ENCODE peak calls at places on chromosomes 7 and 10, in eight cellular contexts. One of them, this sample, is unnamed.

GRCh38 chr10:7752251-7752650 is 35.5 kb downstream of the KIN start:
- DNase-seq in sigmoid colon: no peak
- DNase-seq in NCI-H82: no peak
- DNase-seq in kidney glomerular epithelial cell: no peak
- DNase-seq in SHP77: no peak
- DNase-seq in tibial artery: no peak
- DNase-seq in spleen: no peak
- DNase-seq in NCI-H1092: no peak
- DNase-seq in this sample: no peak

GRCh38 chr7:132740176-132740575 is 163.9 kb upstream of the PLXNA4 start:
- DNase-seq in SHP77: no peak
- DNase-seq in tibial artery: no peak
- DNase-seq in sigmoid colon: no peak
- DNase-seq in kidney glomerular epithelial cell: no peak
- DNase-seq in NCI-H1092: no peak
- DNase-seq in NCI-H82: no peak
- DNase-seq in spleen: no peak
- DNase-seq in this sample: no peak

GRCh38 chr10:3625959-3626751 is 158.9 kb downstream of the KLF6 start:
- DNase-seq in spleen: no peak
- DNase-seq in NCI-H1092: no peak
- DNase-seq in kidney glomerular epithelial cell: no peak
- DNase-seq in SHP77: no peak
- DNase-seq in sigmoid colon: no peak
- DNase-seq in NCI-H82: no peak
- DNase-seq in tibial artery: no peak
- DNase-seq in this sample: no peak

GRCh38 chr10:109411897-109412296 is 511.4 kb downstream of the XPNPEP1 start:
- DNase-seq in sigmoid colon: peak
- DNase-seq in NCI-H82: peak
- DNase-seq in kidney glomerular epithelial cell: no peak
- DNase-seq in NCI-H1092: no peak
- DNase-seq in SHP77: no peak
- DNase-seq in tibial artery: no peak
- DNase-seq in spleen: no peak
- DNase-seq in this sample: no peak

GRCh38 chr7:148289630-148290029 is 300.9 kb upstream of the C7orf33 start:
- DNase-seq in tibial artery: no peak
- DNase-seq in NCI-H82: no peak
- DNase-seq in kidney glomerular epithelial cell: no peak
- DNase-seq in SHP77: no peak
- DNase-seq in sigmoid colon: no peak
- DNase-seq in NCI-H1092: no peak
- DNase-seq in spleen: no peak
- DNase-seq in this sample: no peak

GRCh38 chr10:92047215-92047614 is 123.6 kb downstream of the BTAF1 start:
- DNase-seq in NCI-H82: no peak
- DNase-seq in sigmoid colon: no peak
- DNase-seq in SHP77: no peak
- DNase-seq in NCI-H1092: no peak
- DNase-seq in kidney glomerular epithelial cell: no peak
- DNase-seq in tibial artery: no peak
- DNase-seq in spleen: no peak
- DNase-seq in this sample: no peak

GRCh38 chr10:34190594-34190993 is 624.5 kb downstream of the PARD3 start:
- DNase-seq in NCI-H82: no peak
- DNase-seq in kidney glomerular epithelial cell: no peak
- DNase-seq in NCI-H1092: no peak
- DNase-seq in tibial artery: no peak
- DNase-seq in spleen: no peak
- DNase-seq in sigmoid colon: no peak
- DNase-seq in SHP77: no peak
- DNase-seq in this sample: peak

GRCh38 chr7:117132385-117133120 is 179.3 kb downstream of the ST7 start:
- DNase-seq in NCI-H1092: no peak
- DNase-seq in SHP77: no peak
- DNase-seq in tibial artery: no peak
- DNase-seq in kidney glomerular epithelial cell: peak
- DNase-seq in sigmoid colon: no peak
- DNase-seq in NCI-H82: no peak
- DNase-seq in spleen: no peak
- DNase-seq in this sample: no peak

GRCh38 chr7:7675686-7676085 is 35.1 kb downstream of the UMAD1 start:
- DNase-seq in tibial artery: no peak
- DNase-seq in NCI-H1092: no peak
- DNase-seq in SHP77: no peak
- DNase-seq in spleen: no peak
- DNase-seq in sigmoid colon: no peak
- DNase-seq in NCI-H82: no peak
- DNase-seq in kidney glomerular epithelial cell: no peak
- DNase-seq in this sample: no peak

GRCh38 chr10:70297224-70297623 is 13.4 kb upstream of the NPFFR1 start:
- DNase-seq in sigmoid colon: no peak
- DNase-seq in SHP77: no peak
- DNase-seq in spleen: no peak
- DNase-seq in kidney glomerular epithelial cell: no peak
- DNase-seq in NCI-H1092: no peak
- DNase-seq in tibial artery: no peak
- DNase-seq in NCI-H82: no peak
- DNase-seq in this sample: no peak

GRCh38 chr7:99112097-99112496 is 31.8 kb downstream of the SMURF1 start:
- DNase-seq in tibial artery: no peak
- DNase-seq in kidney glomerular epithelial cell: peak
- DNase-seq in sigmoid colon: no peak
- DNase-seq in SHP77: no peak
- DNase-seq in NCI-H1092: no peak
- DNase-seq in spleen: no peak
- DNase-seq in NCI-H82: no peak
- DNase-seq in this sample: no peak

GRCh38 chr10:110747609-110748464 is 103.7 kb downstream of the RBM20 start:
- DNase-seq in tibial artery: no peak
- DNase-seq in NCI-H82: no peak
- DNase-seq in kidney glomerular epithelial cell: peak
- DNase-seq in sigmoid colon: no peak
- DNase-seq in SHP77: no peak
- DNase-seq in NCI-H1092: no peak
- DNase-seq in spleen: no peak
- DNase-seq in this sample: no peak

GRCh38 chr10:16891375-16892313 is 74.4 kb upstream of the RSU1 start:
- DNase-seq in NCI-H1092: no peak
- DNase-seq in kidney glomerular epithelial cell: peak
- DNase-seq in NCI-H82: peak
- DNase-seq in SHP77: peak
- DNase-seq in tibial artery: peak
- DNase-seq in sigmoid colon: peak
- DNase-seq in spleen: peak
- DNase-seq in this sample: peak

GRCh38 chr7:32761451-32762320 is 129.9 kb downstream of the KBTBD2 start:
- DNase-seq in sigmoid colon: peak
- DNase-seq in kidney glomerular epithelial cell: no peak
- DNase-seq in SHP77: no peak
- DNase-seq in NCI-H82: no peak
- DNase-seq in spleen: peak
- DNase-seq in tibial artery: no peak
- DNase-seq in NCI-H1092: no peak
- DNase-seq in this sample: no peak

GRCh38 chr7:84258628-84259027 is 64.0 kb upstream of the SEMA3A start:
- DNase-seq in NCI-H1092: no peak
- DNase-seq in tibial artery: no peak
- DNase-seq in kidney glomerular epithelial cell: no peak
- DNase-seq in NCI-H82: no peak
- DNase-seq in SHP77: no peak
- DNase-seq in spleen: no peak
- DNase-seq in sigmoid colon: no peak
- DNase-seq in this sample: no peak

GRCh38 chr10:78976825-78977760 is 91.7 kb upstream of the ZMIZ1 start:
- DNase-seq in spleen: no peak
- DNase-seq in NCI-H82: no peak
- DNase-seq in sigmoid colon: no peak
- DNase-seq in SHP77: no peak
- DNase-seq in NCI-H1092: no peak
- DNase-seq in tibial artery: no peak
- DNase-seq in kidney glomerular epithelial cell: no peak
- DNase-seq in this sample: no peak

GRCh38 chr10:79102056-79102874 is 33.5 kb downstream of the ZMIZ1 start:
- DNase-seq in kidney glomerular epithelial cell: peak
- DNase-seq in tibial artery: peak
- DNase-seq in NCI-H1092: no peak
- DNase-seq in SHP77: no peak
- DNase-seq in NCI-H82: peak
- DNase-seq in spleen: peak
- DNase-seq in sigmoid colon: peak
- DNase-seq in this sample: peak

GRCh38 chr7:90180649-90181048 is 26.4 kb downstream of the STEAP1 start:
- DNase-seq in spleen: no peak
- DNase-seq in sigmoid colon: no peak
- DNase-seq in NCI-H82: no peak
- DNase-seq in SHP77: no peak
- DNase-seq in NCI-H1092: no peak
- DNase-seq in tibial artery: no peak
- DNase-seq in kidney glomerular epithelial cell: no peak
- DNase-seq in this sample: no peak

GRCh38 chr7:135147899-135148721 is at the start of gene TMEM140:
- DNase-seq in spleen: peak
- DNase-seq in SHP77: no peak
- DNase-seq in NCI-H1092: no peak
- DNase-seq in NCI-H82: no peak
- DNase-seq in tibial artery: no peak
- DNase-seq in kidney glomerular epithelial cell: peak
- DNase-seq in sigmoid colon: no peak
- DNase-seq in this sample: no peak

GRCh38 chr10:97683556-97684357 is 3.3 kb downstream of the AVPI1 start:
- DNase-seq in NCI-H82: no peak
- DNase-seq in sigmoid colon: peak
- DNase-seq in tibial artery: peak
- DNase-seq in NCI-H1092: no peak
- DNase-seq in SHP77: peak
- DNase-seq in kidney glomerular epithelial cell: no peak
- DNase-seq in spleen: no peak
- DNase-seq in this sample: no peak

GRCh38 chr10:119022846-119023552 is 6.5 kb upstream of the NANOS1 start:
- DNase-seq in sigmoid colon: no peak
- DNase-seq in spleen: no peak
- DNase-seq in SHP77: no peak
- DNase-seq in tibial artery: no peak
- DNase-seq in NCI-H82: peak
- DNase-seq in kidney glomerular epithelial cell: no peak
- DNase-seq in NCI-H1092: no peak
- DNase-seq in this sample: peak

GRCh38 chr10:76998451-76998850 is 639.2 kb downstream of the KCNMA1 start:
- DNase-seq in NCI-H1092: peak
- DNase-seq in sigmoid colon: no peak
- DNase-seq in SHP77: no peak
- DNase-seq in NCI-H82: no peak
- DNase-seq in spleen: no peak
- DNase-seq in kidney glomerular epithelial cell: no peak
- DNase-seq in tibial artery: no peak
- DNase-seq in this sample: no peak

GRCh38 chr10:6647811-6648526 is 67.9 kb upstream of the PRKCQ start:
- DNase-seq in tibial artery: no peak
- DNase-seq in spleen: peak
- DNase-seq in NCI-H82: peak
- DNase-seq in SHP77: peak
- DNase-seq in kidney glomerular epithelial cell: peak
- DNase-seq in NCI-H1092: no peak
- DNase-seq in sigmoid colon: no peak
- DNase-seq in this sample: peak

GRCh38 chr7:117750612-117751563 is 122.4 kb downstream of the CTTNBP2 start:
- DNase-seq in tibial artery: no peak
- DNase-seq in sigmoid colon: no peak
- DNase-seq in SHP77: peak
- DNase-seq in NCI-H82: peak
- DNase-seq in NCI-H1092: peak
- DNase-seq in spleen: no peak
- DNase-seq in kidney glomerular epithelial cell: peak
- DNase-seq in this sample: no peak

GRCh38 chr10:5434017-5434753 is 21.8 kb downstream of the NET1 start:
- DNase-seq in spleen: no peak
- DNase-seq in SHP77: peak
- DNase-seq in sigmoid colon: no peak
- DNase-seq in tibial artery: no peak
- DNase-seq in NCI-H82: peak
- DNase-seq in kidney glomerular epithelial cell: peak
- DNase-seq in NCI-H1092: peak
- DNase-seq in this sample: peak